ENCODE peak calls at places on chromosomes 2 and 18, in four cellular contexts. D is EL, E is hippocampal formation, Q is RPMI7951. N is an unnamed sample.

GRCh38 chr2:54605836-54606235 is 117.6 kb upstream of the EML6 start:
- DNase-seq in D (peak), E (no peak), Q (no peak), N (no peak)

GRCh38 chr2:232341061-232341738 is 37.4 kb upstream of the ALPP start:
- DNase-seq in D (no peak), E (no peak), Q (no peak), N (no peak)

GRCh38 chr2:39772086-39772811 is 6.8 kb downstream of the THUMPD2 start:
- DNase-seq in D (peak), E (no peak), Q (peak), N (no peak)

GRCh38 chr2:127706215-127706990 is 5.1 kb downstream of the SFT2D3 start:
- DNase-seq in D (no peak), E (no peak), Q (peak), N (no peak)

GRCh38 chr2:25310965-25311865 is 30.5 kb downstream of the DNMT3A start:
- DNase-seq in D (no peak), E (peak), Q (no peak), N (no peak)

GRCh38 chr2:200756618-200757321 is 54.9 kb upstream of the BZW1 start:
- DNase-seq in D (peak), E (no peak), Q (peak), N (no peak)

GRCh38 chr2:9753665-9754531 is 89.4 kb upstream of the TAF1B start:
- DNase-seq in D (no peak), E (no peak), Q (no peak), N (no peak)

GRCh38 chr18:74819433-74820059 is 221.9 kb downstream of the ZNF407 start:
- DNase-seq in D (peak), E (no peak), Q (peak), N (no peak)

GRCh38 chr2:118380915-118381653 is 292.8 kb downstream of the INSIG2 start:
- DNase-seq in D (no peak), E (no peak), Q (no peak), N (no peak)

GRCh38 chr18:36187826-36188721 is 777 bp downstream of the MOCOS start:
- DNase-seq in D (peak), E (no peak), Q (peak), N (no peak)

GRCh38 chr2:72757177-72757775 is 68.6 kb downstream of the EXOC6B start:
- DNase-seq in D (peak), E (no peak), Q (peak), N (no peak)

GRCh38 chr2:85959826-85960225 is 71.0 kb upstream of the ST3GAL5 start:
- DNase-seq in D (no peak), E (no peak), Q (no peak), N (no peak)

N was measured in amygdala.